ENCODE peak calls at places on chromosome 1, in eight cellular contexts. G is body of pancreas, F is mucosa of descending colon, Z is progenitor cell of endocrine pancreas, X is RWPE1, K is K562, N is SK-N-SH, W is cardiac fibroblast. R is an unnamed sample.

GRCh38 chr1:182050481-182051438 is 10.8 kb downstream of the ZNF648 start:
- DNase-seq in G (no peak), F (no peak), Z (no peak), X (no peak), K (no peak), N (no peak), W (no peak), R (no peak)

GRCh38 chr1:178502330-178502714 is 5.6 kb upstream of the CLEC20A start:
- DNase-seq in G (no peak), F (no peak), Z (no peak), X (no peak), K (no peak), N (no peak), W (no peak), R (no peak)

GRCh38 chr1:41387667-41388091 is 26.4 kb downstream of the FOXO6 start:
- DNase-seq in G (peak), F (peak), Z (peak), X (peak), K (no peak), N (peak), W (peak), R (peak)

GRCh38 chr1:103516693-103517092 is 8.8 kb upstream of the RNPC3 start:
- DNase-seq in G (no peak), F (no peak), Z (no peak), X (peak), K (no peak), N (no peak), W (peak), R (no peak)

GRCh38 chr1:225580180-225581099 is 72.5 kb downstream of the ENAH start:
- DNase-seq in G (no peak), F (no peak), Z (no peak), X (no peak), K (no peak), N (no peak), W (no peak), R (no peak)

GRCh38 chr1:210850556-210850955 is 283.4 kb downstream of the KCNH1 start:
- DNase-seq in G (no peak), F (no peak), Z (no peak), X (no peak), K (no peak), N (no peak), W (no peak), R (no peak)

GRCh38 chr1:10401281-10401680 is 2.4 kb downstream of the PGD start:
- DNase-seq in G (no peak), F (no peak), Z (no peak), X (no peak), K (no peak), N (no peak), W (peak), R (no peak)

GRCh38 chr1:177913762-177914540 is 55.9 kb downstream of the SEC16B start:
- DNase-seq in G (peak), F (peak), Z (no peak), X (peak), K (no peak), N (peak), W (peak), R (peak)

GRCh38 chr1:36248250-36248894 is 24.1 kb downstream of the THRAP3 start:
- DNase-seq in G (peak), F (peak), Z (no peak), X (peak), K (peak), N (no peak), W (peak), R (peak)

GRCh38 chr1:53138991-53139884 is 3.2 kb downstream of the SLC1A7 start:
- DNase-seq in G (no peak), F (no peak), Z (no peak), X (no peak), K (no peak), N (no peak), W (peak), R (no peak)

GRCh38 chr1:185896863-185897262 is 162.7 kb downstream of the HMCN1 start:
- DNase-seq in G (no peak), F (no peak), Z (no peak), X (no peak), K (no peak), N (no peak), W (peak), R (no peak)

GRCh38 chr1:164311376-164311775 is 247.6 kb upstream of the PBX1 start:
- DNase-seq in G (no peak), F (no peak), Z (no peak), X (no peak), K (no peak), N (no peak), W (no peak), R (no peak)

GRCh38 chr1:6002714-6003501 is 10.7 kb upstream of the NPHP4 start:
- DNase-seq in G (no peak), F (no peak), Z (no peak), X (no peak), K (no peak), N (peak), W (no peak), R (no peak)

GRCh38 chr1:220698607-220699016 is 8.4 kb downstream of the C1orf115 start:
- DNase-seq in G (no peak), F (no peak), Z (no peak), X (no peak), K (no peak), N (no peak), W (no peak), R (no peak)

GRCh38 chr1:59137968-59138367 is 158.9 kb upstream of the FGGY start:
- DNase-seq in G (no peak), F (no peak), Z (no peak), X (no peak), K (no peak), N (no peak), W (no peak), R (no peak)

GRCh38 chr1:61240878-61241277 is 158.5 kb downstream of the NFIA start:
- DNase-seq in G (no peak), F (no peak), Z (no peak), X (no peak), K (no peak), N (no peak), W (no peak), R (no peak)

GRCh38 chr1:47637111-47637685 is 199.4 kb downstream of the FOXD2 start:
- DNase-seq in G (no peak), F (no peak), Z (no peak), X (no peak), K (no peak), N (no peak), W (peak), R (no peak)
- TF ChIP-seq CTCF in G (no peak), F (no peak), Z (no peak), X (no peak), K (no peak), N (no peak), W (no peak), R (no peak)

GRCh38 chr1:62962794-62963776 is 179.2 kb downstream of the ATG4C start:
- DNase-seq in G (peak), F (peak), Z (peak), X (peak), K (peak), N (peak), W (peak), R (peak)
- TF ChIP-seq CTCF in G (peak), F (peak), Z (peak), X (no peak), K (peak), N (peak), W (peak), R (peak)

DNA sequence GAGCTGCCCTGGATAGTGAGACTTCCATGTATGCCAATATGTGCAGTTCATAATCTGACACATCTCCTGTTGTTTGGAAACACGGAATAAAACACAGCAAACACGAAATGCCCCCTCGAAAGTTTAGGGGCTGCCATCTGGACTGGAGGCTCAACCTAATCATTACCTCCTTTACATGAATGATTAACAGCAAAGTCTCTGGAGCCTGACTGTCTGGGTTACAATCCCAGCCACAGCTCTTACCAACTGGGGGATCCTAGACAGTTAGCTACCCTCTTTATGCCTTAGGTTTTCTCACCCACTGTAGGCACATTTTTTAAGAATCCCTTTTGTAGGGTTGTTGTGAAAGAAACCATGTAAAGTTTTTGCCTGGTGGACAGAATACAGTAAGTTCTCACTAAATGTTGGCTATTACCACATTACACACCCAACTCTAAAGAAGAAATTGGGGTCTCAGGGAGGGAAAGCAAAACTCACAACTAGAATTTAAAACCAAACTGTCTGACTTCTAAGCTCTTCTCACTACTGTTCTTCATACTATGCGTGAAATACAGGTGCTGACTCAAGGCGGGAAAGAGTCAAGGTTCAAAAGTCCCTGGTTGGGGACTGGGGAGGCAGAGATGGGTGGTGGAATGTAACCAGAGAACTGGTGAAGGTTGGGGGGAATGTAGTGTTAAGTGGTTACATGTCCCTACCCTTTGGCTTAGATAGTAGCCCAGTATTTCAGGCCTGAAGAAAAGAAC is 24.2 kb downstream of the CYP4A22 start:
- DNase-seq in G (no peak), F (no peak), Z (no peak), X (no peak), K (no peak), N (no peak), W (no peak), R (no peak)
- TF ChIP-seq CTCF in G (no peak), F (no peak), Z (no peak), X (no peak), K (no peak), N (no peak), W (no peak), R (no peak)

DNA sequence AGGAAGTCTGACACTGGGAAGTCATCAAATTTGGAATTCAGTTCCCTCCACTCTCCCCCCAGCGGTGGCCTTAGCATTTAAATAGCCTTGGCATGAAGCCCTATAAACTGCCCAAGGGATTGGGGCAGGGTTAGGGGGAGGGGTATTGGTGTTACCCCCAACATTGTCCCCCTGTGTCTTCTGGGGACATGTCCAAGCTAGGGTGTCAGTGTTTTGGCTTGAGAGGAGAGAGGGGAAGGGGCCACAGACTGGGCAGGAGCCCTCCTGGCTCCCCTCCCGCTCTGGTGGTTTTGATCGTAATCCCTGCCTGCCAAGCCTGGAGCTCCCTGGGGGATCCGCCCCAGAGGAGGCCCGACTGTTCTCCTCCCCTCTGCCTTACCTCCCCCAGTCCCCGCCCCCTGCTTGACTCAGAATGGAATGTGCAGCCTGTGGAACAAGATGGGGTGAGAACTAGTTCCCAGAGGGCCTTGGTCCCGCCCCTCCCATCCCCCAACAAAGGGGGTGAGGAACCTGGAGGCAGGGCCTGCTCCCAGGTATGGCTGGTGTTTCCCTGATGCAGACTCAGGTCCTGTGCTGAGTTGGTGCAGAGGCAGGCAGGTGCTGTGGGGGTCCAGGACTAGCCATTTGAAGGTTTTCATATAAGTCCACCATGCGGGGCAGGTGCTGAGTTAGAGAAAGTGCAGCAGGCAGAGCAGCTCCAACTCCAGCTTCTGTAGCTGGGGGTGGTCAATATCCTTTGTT is 7.4 kb downstream of the SOX13 start:
- DNase-seq in G (peak), F (peak), Z (peak), X (peak), K (peak), N (peak), W (peak), R (peak)
- TF ChIP-seq CTCF in G (no peak), F (no peak), Z (no peak), X (no peak), K (no peak), N (no peak), W (peak), R (no peak)

DNA sequence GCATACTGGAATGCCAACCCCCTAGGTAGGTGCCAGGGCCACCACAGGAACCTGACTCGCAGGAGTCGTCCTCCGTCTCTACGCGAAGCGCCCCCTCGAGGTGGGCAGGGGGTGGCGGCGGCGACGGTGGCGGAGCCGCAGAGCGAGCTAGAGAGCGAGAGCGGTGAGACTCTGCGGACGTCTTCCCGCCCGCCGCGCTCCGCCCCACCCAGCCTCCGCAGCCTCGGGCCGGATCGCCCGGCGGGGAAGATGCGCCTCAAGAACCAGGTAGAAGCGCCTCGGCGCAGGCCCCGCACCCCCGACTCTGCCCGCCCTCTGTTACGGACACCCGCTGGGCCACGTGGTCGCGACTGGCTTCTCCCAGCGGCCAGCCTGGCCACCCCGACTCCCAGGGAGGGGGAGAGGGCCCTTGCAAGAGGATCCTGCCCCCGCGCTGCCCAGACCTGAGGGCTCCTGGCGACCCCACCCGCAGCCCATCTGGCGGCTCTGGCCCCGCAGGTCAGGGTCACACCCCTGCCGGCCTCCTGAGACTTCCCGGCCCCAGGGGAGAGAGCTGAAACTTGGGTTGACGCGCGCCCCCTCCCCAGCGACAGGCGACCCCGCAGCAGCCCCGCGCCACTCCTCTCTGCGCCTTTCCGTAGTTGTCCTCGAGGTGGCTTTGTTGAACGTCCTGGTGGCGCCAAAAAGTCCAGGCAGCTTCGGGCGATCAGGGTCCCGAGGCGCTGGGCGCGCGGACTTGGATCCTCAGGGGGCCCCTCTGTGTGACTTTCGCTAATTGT is 24.4 kb upstream of the AGBL4 start:
- DNase-seq in G (peak), F (no peak), Z (peak), X (no peak), K (no peak), N (peak), W (no peak), R (no peak)
- TF ChIP-seq CTCF in G (no peak), F (no peak), Z (peak), X (no peak), K (no peak), N (peak), W (no peak), R (no peak)

DNA sequence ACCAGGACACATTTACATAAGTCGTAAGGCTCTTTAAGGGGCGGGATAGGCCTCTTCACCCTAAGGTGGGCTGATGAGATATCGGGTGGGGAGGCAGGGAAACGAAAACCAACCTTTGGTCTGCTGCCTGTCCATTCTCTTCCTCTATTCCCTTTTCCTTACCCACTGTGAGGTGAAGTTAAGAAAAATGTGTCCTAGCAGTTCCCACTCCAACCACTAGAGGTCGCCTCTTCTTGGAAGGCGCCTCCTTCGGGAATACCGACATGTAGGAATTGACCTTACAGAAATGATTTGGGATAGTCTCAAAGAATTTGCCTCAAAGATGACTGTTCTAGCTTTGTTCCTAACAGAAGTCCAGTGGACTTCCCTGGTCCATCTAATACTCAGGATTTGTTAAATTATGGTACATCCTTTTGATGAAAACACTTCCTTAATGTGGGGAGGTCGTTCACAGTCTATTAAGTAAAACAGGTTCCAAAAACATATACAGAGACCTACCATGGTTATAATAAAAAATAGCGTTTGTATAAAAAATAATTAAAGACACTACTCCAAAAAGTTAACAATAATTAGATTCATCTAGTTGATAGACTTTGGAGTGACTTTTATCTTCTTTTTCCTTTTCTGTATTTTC is 14.1 kb downstream of the AZIN2 start:
- DNase-seq in G (peak), F (peak), Z (peak), X (peak), K (peak), N (peak), W (peak), R (peak)
- TF ChIP-seq CTCF in G (peak), F (peak), Z (peak), X (peak), K (peak), N (peak), W (peak), R (peak)

DNA sequence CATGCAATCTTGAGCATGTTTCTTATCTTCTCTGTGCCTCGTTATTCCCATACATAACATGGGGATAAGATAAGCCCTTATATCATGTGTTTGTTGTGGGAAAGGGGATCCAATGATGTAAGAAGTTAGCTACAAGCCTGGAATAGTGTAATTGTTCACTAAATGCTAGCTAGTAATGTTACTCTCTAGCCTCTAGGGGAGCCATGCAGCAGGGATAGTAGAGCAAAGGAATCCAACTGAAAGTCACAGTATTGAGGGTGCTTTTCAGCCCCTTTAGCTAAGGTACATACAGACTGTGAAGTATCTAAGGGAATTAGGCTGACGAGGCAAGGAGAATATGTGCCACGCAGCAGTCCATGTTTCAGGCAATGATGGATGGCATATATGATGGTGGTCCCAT is 46.9 kb downstream of the IL23R start:
- DNase-seq in G (no peak), F (no peak), Z (no peak), X (peak), K (peak), N (peak), W (peak), R (no peak)
- TF ChIP-seq CTCF in G (no peak), F (peak), Z (peak), X (peak), K (peak), N (peak), W (peak), R (peak)

GRCh38 chr1:107142370-107142668 is 1.5 kb downstream of the NTNG1 start:
- DNase-seq in G (no peak), F (no peak), Z (no peak), X (no peak), K (no peak), N (no peak), W (no peak), R (no peak)
- TF ChIP-seq CTCF in G (no peak), F (no peak), Z (no peak), X (peak), K (no peak), N (no peak), W (no peak), R (no peak)

GRCh38 chr1:219062161-219062560 is 111.5 kb upstream of the LYPLAL1 start:
- DNase-seq in G (no peak), F (no peak), Z (no peak), X (no peak), K (no peak), N (no peak), W (peak), R (no peak)

GRCh38 chr1:219067350-219067712 is 106.3 kb upstream of the LYPLAL1 start:
- DNase-seq in G (no peak), F (no peak), Z (no peak), X (no peak), K (no peak), N (no peak), W (no peak), R (no peak)

GRCh38 chr1:219071209-219071608 is 102.5 kb upstream of the LYPLAL1 start:
- DNase-seq in G (no peak), F (no peak), Z (no peak), X (no peak), K (no peak), N (no peak), W (no peak), R (no peak)

GRCh38 chr1:219066098-219066497 is 107.6 kb upstream of the LYPLAL1 start:
- DNase-seq in G (no peak), F (no peak), Z (no peak), X (no peak), K (no peak), N (no peak), W (no peak), R (no peak)

GRCh38 chr1:219066631-219067349 is 106.9 kb upstream of the LYPLAL1 start:
- DNase-seq in G (no peak), F (no peak), Z (no peak), X (peak), K (no peak), N (peak), W (peak), R (no peak)
- TF ChIP-seq CTCF in G (no peak), F (no peak), Z (peak), X (peak), K (peak), N (peak), W (peak), R (no peak)

GRCh38 chr1:150574260-150575071 is 4.9 kb downstream of the MCL1 start:
- DNase-seq in G (no peak), F (no peak), Z (no peak), X (no peak), K (no peak), N (no peak), W (peak), R (no peak)
- TF ChIP-seq CTCF in G (no peak), F (no peak), Z (no peak), X (no peak), K (no peak), N (no peak), W (no peak), R (no peak)